ENCODE peak calls at places on chromosomes 1 and 21, in ten cellular contexts. M is sigmoid colon, K is HL-60, I is K562, C is stomach, J is GM12891, Z is HCT116, S is vagina, F is transverse colon, N is breast epithelium. T is an unnamed sample.

GRCh38 chr1:42423621-42424200 is 32.1 kb downstream of the ZMYND12 start:
- DNase-seq in Z (no peak), F (no peak), C (no peak), M (no peak), I (no peak), S (no peak), J (no peak), K (no peak), N (no peak), T (no peak)

GRCh38 chr1:41417335-41417682 is 56.1 kb downstream of the FOXO6 start:
- DNase-seq in K (no peak), Z (no peak), F (no peak), C (no peak), J (no peak), N (no peak), M (no peak), S (no peak), I (no peak), T (no peak)

GRCh38 chr1:20731057-20731991 is 1.2 kb downstream of the SH2D5 start:
- DNase-seq in C (no peak), M (no peak), J (no peak), Z (no peak), K (no peak), I (no peak), F (no peak), N (no peak), S (peak; percentile 95), T (no peak)

GRCh38 chr1:212482352-212483153 is 49.8 kb downstream of the NENF start:
- DNase-seq in S (no peak), N (no peak), F (peak; percentile 44), I (no peak), K (no peak), Z (no peak), M (no peak), C (no peak), J (no peak), T (no peak)

GRCh38 chr21:15301736-15302135 is 236.9 kb upstream of the NRIP1 start:
- DNase-seq in N (no peak), I (no peak), K (no peak), C (no peak), Z (no peak), S (no peak), F (no peak), M (no peak), J (no peak), T (peak; percentile 42)

GRCh38 chr1:58013237-58013636 is 533.3 kb downstream of the OMA1 start:
- DNase-seq in K (no peak), J (no peak), S (no peak), C (no peak), I (peak; percentile 14), M (no peak), Z (no peak), F (no peak), N (no peak), T (no peak)

GRCh38 chr1:163068716-163069115 is 445 bp upstream of the RGS4 start:
- DNase-seq in M (no peak), F (no peak), K (no peak), Z (no peak), S (no peak), I (no peak), C (no peak), N (no peak), J (no peak), T (no peak)

GRCh38 chr1:210174133-210174532 is 58.5 kb upstream of the SERTAD4 start:
- DNase-seq in S (no peak), F (no peak), C (no peak), J (no peak), K (no peak), I (no peak), Z (no peak), N (no peak), M (no peak), T (no peak)

GRCh38 chr1:159000627-159001026 is 9.1 kb upstream of the IFI16 start:
- DNase-seq in F (peak; percentile 72), C (peak; percentile 57), S (no peak), N (peak; percentile 69), I (peak; percentile 52), Z (peak; percentile 10), J (no peak), M (peak; percentile 95), K (no peak), T (peak; percentile 96)

GRCh38 chr1:54230507-54231339 is 30.8 kb downstream of the MRPL37 start:
- DNase-seq in M (no peak), J (no peak), N (no peak), I (peak; percentile 31), F (no peak), C (no peak), Z (no peak), S (no peak), K (no peak), T (no peak)
- TF ChIP-seq POLR2AphosphoS5 in M (no peak), J (no peak), N (no peak), I (no peak), F (no peak), C (no peak), Z (no peak), S (no peak), K (no peak), T (no peak)

DNA sequence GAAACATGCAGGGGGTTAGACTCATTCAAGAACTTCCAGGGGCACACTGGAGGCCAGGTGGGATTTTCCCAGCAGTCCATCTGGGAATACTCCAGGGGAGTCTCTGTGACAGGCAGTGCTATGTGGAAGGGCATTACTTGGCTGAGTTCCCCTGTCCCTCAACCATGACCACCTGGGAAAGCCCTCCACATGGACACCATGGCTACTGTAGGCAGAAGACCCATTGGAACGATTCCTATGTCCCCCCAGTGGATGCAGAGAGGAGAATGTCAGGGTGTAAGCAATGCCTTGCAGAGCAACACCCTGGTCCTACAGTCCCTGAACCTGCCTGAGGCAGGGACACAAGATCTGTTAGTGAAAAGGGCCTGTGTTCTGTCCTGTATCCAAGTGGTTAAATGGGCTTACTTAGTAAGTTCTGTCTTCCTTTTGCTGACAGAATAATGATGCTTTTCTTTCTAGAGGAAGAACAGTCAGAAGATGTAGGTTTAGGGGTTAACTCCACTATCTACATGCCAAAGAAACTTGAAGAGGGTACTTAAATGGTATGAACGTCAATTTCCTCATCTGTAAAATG is 13.4 kb downstream of the SLAMF1 start:
- DNase-seq in F (no peak), I (no peak), K (no peak), Z (no peak), S (no peak), M (no peak), J (no peak), C (no peak), N (no peak), T (no peak)
- TF ChIP-seq POLR2AphosphoS5 in F (no peak), I (no peak), K (no peak), Z (no peak), S (no peak), M (no peak), J (peak; percentile 61), C (no peak), N (no peak), T (no peak)

DNA sequence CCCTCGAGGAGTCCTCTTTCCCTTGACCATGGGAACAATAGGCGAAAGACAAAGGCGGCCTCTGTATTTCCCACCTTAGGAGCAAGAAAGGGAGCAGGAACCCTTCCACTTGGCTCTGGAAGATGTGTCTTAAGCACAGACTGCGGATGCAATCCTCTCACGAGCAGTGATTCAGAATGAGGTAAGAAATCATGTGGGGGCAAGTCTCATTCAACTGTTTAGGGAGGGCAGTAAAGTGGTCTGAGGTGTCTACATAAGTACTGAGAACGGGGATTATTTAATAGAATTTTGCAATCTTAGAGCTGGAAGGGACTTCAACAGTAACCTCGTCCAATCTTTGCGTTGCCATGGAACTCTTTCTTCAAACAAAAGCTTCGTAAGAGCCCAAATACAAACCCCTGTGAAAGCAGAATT is 1.6 kb upstream of the DYRK3 start:
- DNase-seq in S (no peak), Z (no peak), I (no peak), J (no peak), C (no peak), F (peak; percentile 11), M (peak; percentile 82), N (no peak), K (no peak), T (no peak)
- TF ChIP-seq POLR2AphosphoS5 in S (no peak), Z (no peak), I (no peak), J (no peak), C (peak; percentile 53), F (peak; percentile 56), M (no peak), N (peak; percentile 39), K (no peak), T (no peak)

GRCh38 chr1:230084408-230085177 is 17.6 kb downstream of the GALNT2 start:
- DNase-seq in M (no peak), N (no peak), C (peak; percentile 34), S (no peak), F (peak; percentile 23), J (no peak), Z (peak; percentile 89), I (no peak), K (no peak), T (peak; percentile 75)
- TF ChIP-seq POLR2AphosphoS5 in M (no peak), N (no peak), C (peak; percentile 86), S (peak; percentile 78), F (no peak), J (no peak), Z (peak; percentile 58), I (no peak), K (no peak), T (peak; percentile 80)

DNA sequence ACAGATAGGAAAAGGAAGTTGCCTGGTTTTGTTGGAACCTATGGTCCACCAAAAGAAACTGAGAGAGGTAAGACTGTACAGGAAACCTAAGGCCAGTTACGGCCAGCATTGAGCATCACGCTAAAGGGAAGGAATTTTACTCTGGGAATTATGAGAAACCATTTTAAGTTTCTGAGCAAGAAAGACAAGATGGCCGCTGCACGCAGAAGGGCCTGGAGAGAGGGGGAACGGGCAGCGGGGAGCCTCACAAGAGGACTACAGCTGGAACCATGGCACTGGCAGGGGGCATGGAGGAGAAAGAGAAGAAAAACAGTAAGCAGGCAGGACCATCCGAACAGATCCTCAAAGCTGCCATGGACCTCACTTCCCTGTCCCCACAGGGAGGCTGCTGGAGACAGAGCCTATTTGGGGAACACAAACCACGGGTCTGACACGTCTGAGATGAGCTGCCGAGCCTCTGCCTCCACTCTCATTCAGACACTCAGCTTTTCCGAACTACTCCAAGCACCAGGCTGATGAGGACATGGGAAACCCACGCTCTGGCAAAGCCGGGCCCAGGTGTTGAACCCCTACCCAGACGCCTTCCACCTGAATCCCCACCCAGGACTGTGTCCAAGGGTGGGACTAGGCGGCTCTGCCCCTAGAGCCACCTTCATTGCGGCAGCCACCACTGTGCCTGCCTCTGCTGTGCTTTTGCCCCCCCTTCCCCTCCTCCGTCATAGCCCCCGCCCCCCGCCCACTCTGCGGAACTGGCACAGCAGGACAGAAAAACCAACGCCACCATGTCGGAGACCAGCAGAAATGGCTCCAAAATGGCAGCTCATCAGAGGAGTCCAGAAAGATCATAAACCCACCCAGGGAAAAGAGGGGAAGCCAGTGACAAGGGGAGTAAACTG is 69.0 kb downstream of the CD46 start:
- DNase-seq in I (no peak), K (no peak), J (no peak), N (no peak), Z (no peak), S (no peak), F (no peak), M (peak; percentile 67), C (no peak), T (no peak)
- TF ChIP-seq POLR2AphosphoS5 in I (no peak), K (no peak), J (no peak), N (no peak), Z (no peak), S (no peak), F (no peak), M (no peak), C (peak; percentile 2), T (no peak)

DNA sequence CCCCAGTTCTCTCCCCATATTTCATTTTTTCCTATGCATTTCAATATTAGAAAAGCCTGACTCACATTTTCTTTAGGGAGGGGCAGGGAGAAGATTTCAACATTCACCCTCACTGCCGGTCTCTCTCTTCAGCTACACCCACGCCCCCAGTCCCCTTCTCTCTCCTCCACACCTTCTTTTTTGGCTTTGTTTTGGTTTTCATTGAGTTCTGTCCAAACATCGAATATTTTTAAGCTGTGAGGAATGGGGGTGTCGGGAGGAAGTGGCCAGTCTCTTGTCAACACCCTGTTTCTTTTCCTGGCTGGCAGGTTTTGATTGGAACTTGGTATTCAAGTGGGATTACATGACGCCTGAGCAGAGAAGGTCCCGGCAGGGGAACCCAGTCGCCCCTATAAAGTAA is 177.3 kb downstream of the PGBD5 start:
- DNase-seq in F (no peak), C (no peak), S (no peak), J (no peak), Z (no peak), K (no peak), I (no peak), N (no peak), M (no peak), T (no peak)
- TF ChIP-seq POLR2AphosphoS5 in F (no peak), C (no peak), S (no peak), J (no peak), Z (no peak), K (no peak), I (no peak), N (no peak), M (no peak), T (no peak)

T was measured in endothelial cell of umbilical vein.